ENCODE peak calls at places on chromosomes 2 and 18, in ten cellular contexts. Q, Y, N, H, S, T, U, Z, I and B are unnamed samples.

GRCh38 chr2:133840761-133841160 is 272.5 kb upstream of the NCKAP5 start:
- DNase-seq in I (no peak), S (no peak), H (no peak), N (no peak), T (no peak), U (no peak), Q (no peak), Y (no peak), Z (no peak), B (no peak)

GRCh38 chr18:6401687-6402086 is 13.0 kb downstream of the L3MBTL4 start:
- DNase-seq in S (no peak), Y (no peak), U (no peak), Q (no peak), I (no peak), T (no peak), H (no peak), Z (no peak), N (no peak), B (peak)

GRCh38 chr2:127707890-127708648 is 6.8 kb downstream of the SFT2D3 start:
- DNase-seq in Z (no peak), I (no peak), T (no peak), H (peak), U (no peak), N (no peak), Q (no peak), S (no peak), Y (no peak), B (peak)

GRCh38 chr2:135086222-135086621 is 34.1 kb downstream of the RAB3GAP1 start:
- DNase-seq in Y (no peak), Z (no peak), N (no peak), T (no peak), H (no peak), U (no peak), I (no peak), S (no peak), Q (no peak), B (no peak)

GRCh38 chr2:28155071-28155470 is 237.6 kb upstream of the FOSL2 start:
- DNase-seq in T (no peak), I (no peak), H (no peak), Y (no peak), N (no peak), U (no peak), Q (no peak), S (no peak), Z (no peak), B (no peak)

GRCh38 chr2:18365346-18365745 is 195.1 kb downstream of the RDH14 start:
- DNase-seq in H (no peak), Y (no peak), I (no peak), S (no peak), N (no peak), U (no peak), Q (no peak), Z (no peak), T (no peak), B (no peak)

GRCh38 chr18:755506-755905 is 43.1 kb upstream of the ENOSF1 start:
- DNase-seq in U (no peak), T (no peak), I (no peak), H (no peak), Q (no peak), Y (no peak), S (no peak), N (no peak), Z (no peak), B (no peak)

GRCh38 chr2:39141346-39142011 is 20.6 kb upstream of the SOS1 start:
- DNase-seq in Z (peak), S (no peak), T (no peak), Q (peak), N (no peak), H (no peak), U (no peak), I (no peak), Y (no peak), B (peak)

GRCh38 chr18:27202771-27203170 is 17.7 kb upstream of the CHST9 start:
- DNase-seq in H (no peak), Y (no peak), T (no peak), I (no peak), Q (no peak), Z (no peak), N (peak), U (no peak), S (no peak), B (no peak)

GRCh38 chr2:65574911-65575444 is 142.6 kb upstream of the SPRED2 start:
- DNase-seq in Y (no peak), H (no peak), U (no peak), I (no peak), Z (no peak), T (no peak), Q (no peak), S (no peak), N (peak), B (peak)

GRCh38 chr2:54054271-54054670 is 61.1 kb upstream of the ACYP2 start:
- DNase-seq in Y (no peak), I (no peak), U (no peak), Q (no peak), S (no peak), H (no peak), T (no peak), N (peak), Z (no peak), B (no peak)

GRCh38 chr2:199692489-199692888 is 158.5 kb downstream of the FTCDNL1 start:
- DNase-seq in N (no peak), Q (no peak), H (no peak), I (no peak), T (no peak), Y (peak), Z (no peak), U (no peak), S (peak), B (no peak)

GRCh38 chr2:11123001-11123809 is 32.1 kb upstream of the SLC66A3 start:
- DNase-seq in Y (no peak), Z (no peak), S (no peak), U (no peak), H (no peak), I (no peak), T (no peak), N (no peak), Q (no peak), B (no peak)

GRCh38 chr2:161170377-161170776 is 10.1 kb downstream of the TANK start:
- DNase-seq in U (no peak), N (no peak), I (no peak), T (no peak), H (no peak), Q (no peak), Z (no peak), S (no peak), Y (no peak), B (no peak)

GRCh38 chr2:85324639-85325465 is 2.9 kb downstream of the TGOLN2 start:
- DNase-seq in U (no peak), Z (no peak), S (peak), Y (no peak), N (peak), T (no peak), Q (peak), H (peak), I (no peak), B (no peak)